ENCODE peak calls at places on chromosomes 16 and 17, in four cellular contexts. B is GM23248; E is stimulated activated CD8-positive, alpha-beta memory T cell treated with anti-CD3 and anti-CD28 coated beads, Interleukin-7, amount 100 ng/mL, for 48 hours; K is bronchial epithelial cell. O is an unnamed sample.

GRCh38 chr16:18789515-18789849 is 652 bp downstream of the RPS15A start:
- DNase-seq in E (no peak), B (no peak), K (no peak), O (no peak)

GRCh38 chr16:53098526-53099317 is 43.9 kb downstream of the CHD9 start:
- DNase-seq in K (peak; percentile 77), B (peak; percentile 91), E (peak; percentile 20), O (peak; percentile 85)

GRCh38 chr16:85437161-85438052 is 175.7 kb upstream of the GSE1 start:
- DNase-seq in K (peak; percentile 28), B (peak; percentile 40), E (no peak), O (no peak)

GRCh38 chr17:67696347-67696746 is 21.4 kb upstream of the NOL11 start:
- DNase-seq in B (no peak), K (peak; percentile 13), E (no peak), O (no peak)

GRCh38 chr16:84874004-84874435 is 54.2 kb downstream of the CRISPLD2 start:
- DNase-seq in K (no peak), E (no peak), B (no peak), O (no peak)

GRCh38 chr17:79127534-79128135 is 53.0 kb downstream of the ENGASE start:
- DNase-seq in E (no peak), K (no peak), B (no peak), O (no peak)

GRCh38 chr16:10950393-10950792 is 6.0 kb downstream of the CLEC16A start:
- DNase-seq in E (no peak), B (peak; percentile 33), K (peak; percentile 72), O (peak; percentile 20)

GRCh38 chr17:51507444-51507843 is 247.1 kb downstream of the UTP18 start:
- DNase-seq in E (no peak), B (no peak), K (no peak), O (no peak)

GRCh38 chr17:33124871-33125551 is 133.4 kb downstream of the SPACA3 start:
- DNase-seq in E (no peak), B (no peak), K (peak; percentile 65), O (peak; percentile 26)

GRCh38 chr16:77191259-77191969 is 424 bp downstream of the MON1B start:
- DNase-seq in K (no peak), B (no peak), E (no peak), O (no peak)

GRCh38 chr16:56742030-56742984 is 12.4 kb downstream of the NUP93 start:
- DNase-seq in B (peak; percentile 91), K (peak; percentile 87), E (no peak), O (peak; percentile 72)

GRCh38 chr16:61820398-61820797 is 215.8 kb downstream of the CDH8 start:
- DNase-seq in K (peak; percentile 1), B (no peak), E (no peak), O (no peak)

GRCh38 chr17:57940653-57941329 is 14.4 kb downstream of the CUEDC1 start:
- DNase-seq in K (no peak), E (no peak), B (no peak), O (peak; percentile 42)

GRCh38 chr16:6016530-6017184 is 919.1 kb upstream of the EEF2KMT start:
- DNase-seq in E (no peak), B (peak; percentile 38), K (peak; percentile 28), O (no peak)

GRCh38 chr16:67260426-67261063 is 11.8 kb downstream of the SLC9A5 start:
- DNase-seq in B (peak; percentile 77), K (peak; percentile 55), E (no peak), O (peak; percentile 67)

GRCh38 chr16:79792952-79793351 is 192.4 kb upstream of the MAF start:
- DNase-seq in B (no peak), E (no peak), K (no peak), O (no peak)

GRCh38 chr17:28133562-28133970 is 91.1 kb downstream of the NLK start:
- DNase-seq in K (peak; percentile 82), E (no peak), B (peak; percentile 85), O (peak; percentile 3)

GRCh38 chr17:31558748-31559646 is 167.5 kb downstream of the RAB11FIP4 start:
- DNase-seq in K (peak; percentile 49), B (peak; percentile 93), E (peak; percentile 47), O (peak; percentile 77)

GRCh38 chr17:77465358-77466041 is 324.7 kb downstream of the SEC14L1 start:
- DNase-seq in B (peak; percentile 79), K (peak; percentile 55), E (no peak), O (no peak)

GRCh38 chr17:55264273-55264639 is 504 bp upstream of the HLF start:
- DNase-seq in E (no peak), K (no peak), B (no peak), O (no peak)

GRCh38 chr17:2197271-2197670 is 106.3 kb downstream of the SMG6 start:
- DNase-seq in K (no peak), E (no peak), B (no peak), O (no peak)

GRCh38 chr17:35612924-35613521 is 25.9 kb downstream of the AP2B1 start:
- DNase-seq in E (no peak), B (peak; percentile 64), K (peak; percentile 39), O (peak; percentile 36)

GRCh38 chr16:27244363-27244755 is 24.2 kb downstream of the NSMCE1 start:
- DNase-seq in K (no peak), E (no peak), B (no peak), O (no peak)

GRCh38 chr17:48954300-48954755 is 9.7 kb upstream of the SNF8 start:
- DNase-seq in E (no peak), B (peak; percentile 69), K (peak; percentile 27), O (peak; percentile 64)

GRCh38 chr17:68531252-68531651 is 19.0 kb downstream of the PRKAR1A start:
- DNase-seq in E (no peak), K (no peak), B (no peak), O (no peak)

GRCh38 chr17:12985431-12986285 is 32.2 kb downstream of the ELAC2 start:
- DNase-seq in K (no peak), B (peak; percentile 35), E (no peak), O (no peak)

GRCh38 chr17:7833795-7834553 is at the start of gene KDM6B:
- DNase-seq in K (peak; percentile 86), B (peak; percentile 98), E (no peak), O (peak; percentile 92)

GRCh38 chr16:3589991-3590701 is 12.9 kb upstream of the NLRC3 start:
- DNase-seq in B (no peak), K (no peak), E (no peak), O (no peak)

GRCh38 chr16:77288222-77288621 is 89.0 kb downstream of the SYCE1L start:
- DNase-seq in B (peak; percentile 97), K (peak; percentile 96), E (no peak), O (peak; percentile 60)

GRCh38 chr17:79788455-79788854 is 8.4 kb downstream of the CBX8 start:
- DNase-seq in B (no peak), E (no peak), K (no peak), O (no peak)

GRCh38 chr17:78734841-78735641 is 47.0 kb downstream of the CYTH1 start:
- DNase-seq in B (no peak), E (no peak), K (no peak), O (no peak)

GRCh38 chr17:5234645-5235576 is at the start of gene SCIMP:
- DNase-seq in K (no peak), E (no peak), B (no peak), O (no peak)

GRCh38 chr17:50153650-50154575 is 3.4 kb upstream of the PPP1R9B start:
- DNase-seq in K (peak; percentile 62), E (no peak), B (peak; percentile 68), O (peak; percentile 87)

GRCh38 chr16:5175263-5175662 is 77.7 kb upstream of the EEF2KMT start:
- DNase-seq in E (no peak), B (no peak), K (no peak), O (no peak)

GRCh38 chr17:38415250-38416194 is 12.7 kb upstream of the ARHGAP23 start:
- DNase-seq in E (no peak), B (peak; percentile 74), K (peak; percentile 27), O (peak; percentile 70)

GRCh38 chr17:77306790-77307478 is 166.2 kb downstream of the SEC14L1 start:
- DNase-seq in B (no peak), E (no peak), K (no peak), O (no peak)

GRCh38 chr16:71900336-71900735 is 5.0 kb downstream of the IST1 start:
- DNase-seq in B (peak; percentile 11), E (no peak), K (no peak), O (no peak)

GRCh38 chr17:1078831-1079561 is 82.1 kb downstream of the TIMM22 start:
- DNase-seq in B (no peak), E (no peak), K (no peak), O (no peak)

GRCh38 chr16:68921654-68922053 is 78.3 kb downstream of the TANGO6 start:
- DNase-seq in E (no peak), K (peak; percentile 99), B (no peak), O (peak; percentile 89)

O was measured in MCF 10A.